ENCODE peak calls at places on chromosomes 6 and 20, in five cellular contexts. G is GM12891; W is naive thymus-derived CD8-positive, alpha-beta T cell; X is ELF-1; J is hepatocyte. A is an unnamed sample.

GRCh38 chr6:72084992-72085569 is 198.7 kb downstream of the RIMS1 start:
- DNase-seq in J (peak), W (no peak), X (no peak), G (no peak), A (peak)

GRCh38 chr20:10963717-10964266 is 290.0 kb upstream of the JAG1 start:
- DNase-seq in W (no peak), X (no peak), G (no peak), J (no peak), A (no peak)

GRCh38 chr20:57361517-57361916 is 10.5 kb downstream of the RAE1 start:
- DNase-seq in G (no peak), W (no peak), J (no peak), X (no peak), A (peak)

GRCh38 chr20:2708073-2708415 is 15.5 kb downstream of the EBF4 start:
- DNase-seq in J (no peak), W (no peak), X (no peak), G (no peak), A (no peak)

GRCh38 chr6:3292431-3293197 is 33.9 kb downstream of the PSMG4 start:
- DNase-seq in X (no peak), J (no peak), G (no peak), W (no peak), A (no peak)

GRCh38 chr6:72742274-72742673 is 120.4 kb downstream of the KCNQ5 start:
- DNase-seq in X (no peak), G (no peak), W (no peak), J (no peak), A (no peak)

GRCh38 chr6:139291813-139292619 is at the start of gene TXLNB:
- DNase-seq in G (peak), W (peak), J (peak), X (peak), A (peak)

GRCh38 chr6:168756009-168756634 is 315.1 kb downstream of the SMOC2 start:
- DNase-seq in J (no peak), G (no peak), W (no peak), X (peak), A (peak)

GRCh38 chr6:75609639-75610590 is 8.2 kb downstream of the SENP6 start:
- DNase-seq in G (no peak), W (no peak), X (no peak), J (no peak), A (peak)

GRCh38 chr20:49529470-49529869 is 38.5 kb downstream of the PTGIS start:
- DNase-seq in W (no peak), J (no peak), X (no peak), G (no peak), A (no peak)

A was measured in mesendoderm.